ENCODE peak calls at places on chromosomes 1 and 21, in seven cellular contexts. J is A549, R is breast epithelium, U is H1, O is ovary, T is endothelial cell of umbilical vein, Z is tibial nerve. L is an unnamed sample.
A peak's percentile ranks its signal among the peaks of the same experiment; 100 is the strongest.

GRCh38 chr1:9687876-9688582 is 36.5 kb downstream of the PIK3CD start:
- DNase-seq in J (no peak), R (no peak), U (peak; percentile 75), O (peak; percentile 37), T (peak; percentile 22), Z (no peak), L (no peak)

GRCh38 chr1:21414002-21414401 is 25.9 kb upstream of the NBPF3 start:
- DNase-seq in J (no peak), R (no peak), U (no peak), O (no peak), T (no peak), Z (no peak), L (no peak)

GRCh38 chr1:74388855-74389254 is 123.6 kb downstream of the LRRC53 start:
- DNase-seq in J (no peak), R (no peak), U (no peak), O (no peak), T (no peak), Z (no peak), L (no peak)

GRCh38 chr1:62194651-62195282 is at the start of gene L1TD1:
- DNase-seq in J (no peak), R (no peak), U (peak; percentile 88), O (no peak), T (no peak), Z (no peak), L (no peak)

GRCh38 chr1:20078166-20078565 is 8.2 kb downstream of the PLA2G5 start:
- DNase-seq in J (no peak), R (no peak), U (no peak), O (no peak), T (no peak), Z (no peak), L (no peak)

GRCh38 chr1:240031414-240031813 is 60.3 kb upstream of the FMN2 start:
- DNase-seq in J (peak; percentile 18), R (no peak), U (no peak), O (no peak), T (peak; percentile 55), Z (no peak), L (no peak)

GRCh38 chr1:31583082-31583994 is 7.0 kb downstream of the TINAGL1 start:
- DNase-seq in J (no peak), R (no peak), U (no peak), O (peak; percentile 60), T (no peak), Z (no peak), L (no peak)

GRCh38 chr1:197733324-197733723 is 42.0 kb downstream of the DENND1B start:
- DNase-seq in J (no peak), R (no peak), U (no peak), O (no peak), T (no peak), Z (no peak), L (no peak)

GRCh38 chr1:30923597-30923996 is 15.0 kb upstream of the SDC3 start:
- DNase-seq in J (no peak), R (no peak), U (no peak), O (no peak), T (no peak), Z (no peak), L (no peak)

GRCh38 chr1:245056913-245057312 is 97.9 kb upstream of the KIF26B start:
- DNase-seq in J (no peak), R (no peak), U (peak; percentile 20), O (no peak), T (no peak), Z (no peak), L (no peak)

GRCh38 chr1:12129624-12130023 is 37.2 kb upstream of the TNFRSF1B start:
- DNase-seq in J (no peak), R (no peak), U (no peak), O (no peak), T (no peak), Z (no peak), L (no peak)

GRCh38 chr1:115091582-115091981 is 2.3 kb upstream of the TSPAN2 start:
- DNase-seq in J (no peak), R (no peak), U (no peak), O (no peak), T (no peak), Z (no peak), L (no peak)

GRCh38 chr21:15976807-15977206 is 247.0 kb downstream of the USP25 start:
- DNase-seq in J (no peak), R (no peak), U (no peak), O (peak; percentile 23), T (peak; percentile 45), Z (no peak), L (no peak)

GRCh38 chr1:3992103-3992556 is 92.1 kb upstream of the C1orf174 start:
- DNase-seq in J (no peak), R (peak; percentile 31), U (no peak), O (no peak), T (no peak), Z (no peak), L (no peak)

GRCh38 chr1:3598051-3598471 is 13.2 kb downstream of the MEGF6 start:
- DNase-seq in J (no peak), R (no peak), U (no peak), O (no peak), T (peak; percentile 19), Z (no peak), L (no peak)

GRCh38 chr1:168442931-168443330 is 100.9 kb downstream of the XCL2 start:
- DNase-seq in J (no peak), R (no peak), U (no peak), O (no peak), T (no peak), Z (no peak), L (no peak)

GRCh38 chr1:79079770-79080169 is 73.2 kb upstream of the ADGRL4 start:
- DNase-seq in J (no peak), R (no peak), U (no peak), O (no peak), T (peak; percentile 98), Z (no peak), L (no peak)

GRCh38 chr1:207805841-207806421 is 54.1 kb downstream of the CD46 start:
- DNase-seq in J (peak; percentile 55), R (no peak), U (no peak), O (peak; percentile 75), T (peak; percentile 87), Z (peak; percentile 58), L (peak; percentile 94)

GRCh38 chr1:234219711-234220110 is 153.5 kb upstream of the COA6 start:
- DNase-seq in J (no peak), R (no peak), U (no peak), O (no peak), T (no peak), Z (no peak), L (no peak)

GRCh38 chr1:157147906-157148717 is 9.9 kb upstream of the ETV3 start:
- DNase-seq in J (no peak), R (no peak), U (no peak), O (no peak), T (no peak), Z (no peak), L (no peak)

GRCh38 chr1:11682287-11682771 is 1.4 kb upstream of the MAD2L2 start:
- DNase-seq in J (no peak), R (no peak), U (peak; percentile 69), O (no peak), T (no peak), Z (no peak), L (no peak)

GRCh38 chr1:30134466-30135217 is 588.7 kb downstream of the MATN1 start:
- DNase-seq in J (no peak), R (no peak), U (no peak), O (no peak), T (no peak), Z (no peak), L (no peak)

GRCh38 chr21:46130721-46131720 is 24.4 kb downstream of the FTCD start:
- DNase-seq in J (no peak), R (no peak), U (no peak), O (no peak), T (no peak), Z (no peak), L (no peak)

GRCh38 chr1:68625636-68626035 is 128.8 kb upstream of the DEPDC1 start:
- DNase-seq in J (no peak), R (no peak), U (no peak), O (no peak), T (no peak), Z (no peak), L (no peak)

GRCh38 chr1:228093050-228093906 is 9.8 kb downstream of the C1orf35 start:
- DNase-seq in J (no peak), R (no peak), U (no peak), O (no peak), T (no peak), Z (no peak), L (no peak)

GRCh38 chr1:219954736-219955421 is 26.5 kb upstream of the SLC30A10 start:
- DNase-seq in J (no peak), R (no peak), U (no peak), O (no peak), T (no peak), Z (no peak), L (no peak)
- TF ChIP-seq POLR2A in J (no peak), R (no peak), U (no peak), O (no peak), T (no peak), Z (no peak), L (no peak)

GRCh38 chr1:6592441-6592840 is 10.2 kb downstream of the KLHL21 start:
- DNase-seq in J (no peak), R (no peak), U (no peak), O (no peak), T (no peak), Z (no peak), L (no peak)

GRCh38 chr1:6593810-6594209 is 8.9 kb downstream of the KLHL21 start:
- DNase-seq in J (no peak), R (no peak), U (no peak), O (no peak), T (no peak), Z (no peak), L (no peak)

GRCh38 chr1:6591644-6592043 is 11.0 kb downstream of the KLHL21 start:
- DNase-seq in J (no peak), R (no peak), U (no peak), O (no peak), T (no peak), Z (no peak), L (no peak)

GRCh38 chr1:6591222-6591621 is 11.4 kb downstream of the ZBTB48 start:
- DNase-seq in J (no peak), R (no peak), U (no peak), O (no peak), T (peak; percentile 10), Z (no peak), L (no peak)

GRCh38 chr1:6592865-6593593 is 9.6 kb downstream of the KLHL21 start:
- DNase-seq in J (no peak), R (no peak), U (no peak), O (no peak), T (no peak), Z (no peak), L (no peak)
- H3K4me1 ChIP-seq in J (no peaks in the 10 kb centered on the region), R (peaks cover 7% of the 10 kb centered on the region), U (no peaks in the 10 kb centered on the region), O (peaks cover 13% of the 10 kb centered on the region), T (no peaks in the 10 kb centered on the region), Z (peaks cover 23% of the 10 kb centered on the region), L (peaks cover 71% of the 10 kb centered on the region)

DNA sequence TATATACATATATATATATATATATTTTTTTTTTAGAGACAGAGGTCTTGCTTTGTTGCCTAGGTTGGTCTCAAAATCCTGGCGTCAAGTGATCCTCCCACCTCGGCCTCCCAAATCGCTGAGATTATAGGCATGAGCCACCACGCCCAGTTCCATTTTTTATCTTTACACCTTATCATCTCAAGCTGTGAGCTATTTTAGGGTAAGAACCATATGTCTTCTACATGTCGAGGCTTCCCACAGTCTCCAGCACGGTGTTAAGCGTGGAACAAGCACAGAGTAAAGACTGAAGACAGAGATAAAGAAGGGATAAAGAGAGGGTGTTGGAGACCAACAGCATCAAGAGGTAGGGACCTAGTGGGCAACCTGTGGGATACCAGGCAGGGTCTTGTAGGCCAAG is 14.2 kb downstream of the ARHGEF2 start:
- DNase-seq in J (no peak), R (no peak), U (no peak), O (no peak), T (no peak), Z (no peak), L (no peak)
- TF ChIP-seq POLR2A in J (no peak), R (no peak), U (no peak), O (no peak), T (no peak), Z (no peak), L (no peak)

GRCh38 chr1:226946841-226947240 is 6.7 kb downstream of the COQ8A start:
- DNase-seq in J (no peak), R (no peak), U (peak; percentile 7), O (no peak), T (no peak), Z (no peak), L (no peak)
- H3K4me1 ChIP-seq in J (peaks cover 8% of the 10 kb centered on the region), R (no peaks in the 10 kb centered on the region), U (peaks cover under 1% of the 10 kb centered on the region), O (peaks cover 42% of the 10 kb centered on the region), T (no peaks in the 10 kb centered on the region), Z (peaks cover 5% of the 10 kb centered on the region), L (peaks cover 67% of the 10 kb centered on the region)